ENCODE peak calls at places on chromosomes 12 and 14, in seven cellular contexts. One of them, this sample, is unnamed.

GRCh38 chr12:87784350-87784749 is 244.9 kb downstream of the C12orf50 start:
- DNase-seq in A549: no peak
- DNase-seq in right lobe of liver: no peak
- DNase-seq in H1: no peak
- DNase-seq in stomach: no peak
- DNase-seq in gastrocnemius medialis: no peak
- DNase-seq in body of pancreas: no peak
- DNase-seq in this sample: no peak

GRCh38 chr14:63078606-63079005 is 33.3 kb upstream of the KCNH5 start:
- DNase-seq in A549: no peak
- DNase-seq in right lobe of liver: no peak
- DNase-seq in H1: no peak
- DNase-seq in stomach: no peak
- DNase-seq in gastrocnemius medialis: no peak
- DNase-seq in body of pancreas: no peak
- DNase-seq in this sample: no peak

GRCh38 chr12:14993537-14994266 is 20.9 kb downstream of the PDE6H start:
- DNase-seq in A549: peak
- DNase-seq in right lobe of liver: no peak
- DNase-seq in H1: no peak
- DNase-seq in stomach: no peak
- DNase-seq in gastrocnemius medialis: no peak
- DNase-seq in body of pancreas: no peak
- DNase-seq in this sample: no peak

GRCh38 chr14:75519826-75520692 is 2.2 kb upstream of the BATF start:
- DNase-seq in A549: no peak
- DNase-seq in right lobe of liver: no peak
- DNase-seq in H1: no peak
- DNase-seq in stomach: no peak
- DNase-seq in gastrocnemius medialis: no peak
- DNase-seq in body of pancreas: no peak
- DNase-seq in this sample: no peak

GRCh38 chr14:30180219-30180618 is 252.6 kb upstream of the PRKD1 start:
- DNase-seq in A549: no peak
- DNase-seq in right lobe of liver: no peak
- DNase-seq in H1: no peak
- DNase-seq in stomach: no peak
- DNase-seq in gastrocnemius medialis: no peak
- DNase-seq in body of pancreas: no peak
- DNase-seq in this sample: no peak

GRCh38 chr12:11718768-11719253 is 69.3 kb downstream of the ETV6 start:
- DNase-seq in A549: no peak
- DNase-seq in right lobe of liver: no peak
- DNase-seq in H1: no peak
- DNase-seq in stomach: no peak
- DNase-seq in gastrocnemius medialis: no peak
- DNase-seq in body of pancreas: no peak
- DNase-seq in this sample: no peak

GRCh38 chr14:70416322-70416716 is 571 bp downstream of the SYNJ2BP start:
- DNase-seq in A549: peak
- DNase-seq in right lobe of liver: no peak
- DNase-seq in H1: no peak
- DNase-seq in stomach: no peak
- DNase-seq in gastrocnemius medialis: no peak
- DNase-seq in body of pancreas: no peak
- DNase-seq in this sample: no peak

GRCh38 chr12:52992699-52993557 is 13.3 kb upstream of the EIF4B start:
- DNase-seq in A549: peak
- DNase-seq in right lobe of liver: no peak
- DNase-seq in H1: no peak
- DNase-seq in stomach: peak
- DNase-seq in gastrocnemius medialis: no peak
- DNase-seq in body of pancreas: peak
- DNase-seq in this sample: peak

GRCh38 chr12:34597548-34598351 is 575.5 kb downstream of the ALG10 start:
- DNase-seq in A549: no peak
- DNase-seq in right lobe of liver: peak
- DNase-seq in H1: no peak
- DNase-seq in stomach: peak
- DNase-seq in gastrocnemius medialis: no peak
- DNase-seq in body of pancreas: peak
- DNase-seq in this sample: peak

GRCh38 chr14:59273737-59274136 is 85.3 kb downstream of the DAAM1 start:
- DNase-seq in A549: no peak
- DNase-seq in right lobe of liver: no peak
- DNase-seq in H1: no peak
- DNase-seq in stomach: no peak
- DNase-seq in gastrocnemius medialis: peak
- DNase-seq in body of pancreas: no peak
- DNase-seq in this sample: peak

GRCh38 chr14:59268858-59269257 is 80.4 kb downstream of the DAAM1 start:
- DNase-seq in A549: no peak
- DNase-seq in right lobe of liver: no peak
- DNase-seq in H1: no peak
- DNase-seq in stomach: no peak
- DNase-seq in gastrocnemius medialis: no peak
- DNase-seq in body of pancreas: no peak
- DNase-seq in this sample: no peak

GRCh38 chr14:59272633-59273032 is 84.2 kb downstream of the DAAM1 start:
- DNase-seq in A549: no peak
- DNase-seq in right lobe of liver: no peak
- DNase-seq in H1: no peak
- DNase-seq in stomach: no peak
- DNase-seq in gastrocnemius medialis: no peak
- DNase-seq in body of pancreas: no peak
- DNase-seq in this sample: no peak

GRCh38 chr14:59269431-59269830 is 81.0 kb downstream of the DAAM1 start:
- DNase-seq in A549: no peak
- DNase-seq in right lobe of liver: no peak
- DNase-seq in H1: no peak
- DNase-seq in stomach: no peak
- DNase-seq in gastrocnemius medialis: no peak
- DNase-seq in body of pancreas: no peak
- DNase-seq in this sample: no peak

GRCh38 chr14:59271734-59272133 is 83.3 kb downstream of the DAAM1 start:
- DNase-seq in A549: no peak
- DNase-seq in right lobe of liver: no peak
- DNase-seq in H1: no peak
- DNase-seq in stomach: no peak
- DNase-seq in gastrocnemius medialis: no peak
- DNase-seq in body of pancreas: no peak
- DNase-seq in this sample: no peak
- TF ChIP-seq POLR2A in A549: no peak
- TF ChIP-seq POLR2A in right lobe of liver: no peak
- TF ChIP-seq POLR2A in H1: no peak
- TF ChIP-seq POLR2A in stomach: no peak
- TF ChIP-seq POLR2A in gastrocnemius medialis: no peak
- TF ChIP-seq POLR2A in body of pancreas: no peak
- TF ChIP-seq POLR2A in this sample: no peak

DNA sequence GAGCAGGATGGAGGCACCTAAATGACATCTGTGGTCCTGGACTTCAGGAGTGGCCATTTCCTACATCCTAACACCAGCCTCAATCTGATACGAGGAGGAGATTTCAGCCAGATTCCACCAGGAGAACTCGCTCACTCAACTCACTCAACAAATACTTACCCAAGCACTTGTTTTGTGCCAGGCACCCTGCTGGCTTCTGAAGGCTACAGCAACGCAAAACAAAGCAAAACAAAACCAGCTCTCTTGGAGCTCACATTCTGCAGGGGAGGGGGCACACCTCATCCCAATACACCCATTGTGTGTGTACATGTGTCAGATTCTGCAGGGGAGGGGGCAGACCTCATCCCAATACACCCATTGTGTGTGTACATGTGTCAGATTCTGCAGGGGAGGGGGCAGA is 144.8 kb downstream of the PIWIL1 start:
- DNase-seq in A549: peak
- DNase-seq in right lobe of liver: no peak
- DNase-seq in H1: peak
- DNase-seq in stomach: no peak
- DNase-seq in gastrocnemius medialis: no peak
- DNase-seq in body of pancreas: no peak
- DNase-seq in this sample: no peak
- TF ChIP-seq CTCF in A549: no peak
- TF ChIP-seq CTCF in right lobe of liver: no peak
- TF ChIP-seq CTCF in H1: no peak
- TF ChIP-seq CTCF in stomach: no peak
- TF ChIP-seq CTCF in gastrocnemius medialis: no peak
- TF ChIP-seq CTCF in body of pancreas: no peak
- TF ChIP-seq CTCF in this sample: no peak

GRCh38 chr12:68611094-68611818 is 557 bp downstream of the RAP1B start:
- DNase-seq in A549: peak
- DNase-seq in right lobe of liver: peak
- DNase-seq in H1: no peak
- DNase-seq in stomach: peak
- DNase-seq in gastrocnemius medialis: peak
- DNase-seq in body of pancreas: peak
- DNase-seq in this sample: no peak
- TF ChIP-seq POLR2A in A549: no peak
- TF ChIP-seq POLR2A in right lobe of liver: peak
- TF ChIP-seq POLR2A in H1: no peak
- TF ChIP-seq POLR2A in stomach: no peak
- TF ChIP-seq POLR2A in gastrocnemius medialis: no peak
- TF ChIP-seq POLR2A in body of pancreas: peak
- TF ChIP-seq POLR2A in this sample: peak

GRCh38 chr12:49051373-49051764 is 9.2 kb downstream of the KMT2D start:
- DNase-seq in A549: no peak
- DNase-seq in right lobe of liver: peak
- DNase-seq in H1: no peak
- DNase-seq in stomach: no peak
- DNase-seq in gastrocnemius medialis: no peak
- DNase-seq in body of pancreas: peak
- DNase-seq in this sample: no peak

GRCh38 chr12:49054096-49054495 is 6.5 kb downstream of the KMT2D start:
- DNase-seq in A549: no peak
- DNase-seq in right lobe of liver: no peak
- DNase-seq in H1: no peak
- DNase-seq in stomach: no peak
- DNase-seq in gastrocnemius medialis: no peak
- DNase-seq in body of pancreas: no peak
- DNase-seq in this sample: no peak

GRCh38 chr12:49050507-49051372 is 9.9 kb downstream of the KMT2D start:
- DNase-seq in A549: no peak
- DNase-seq in right lobe of liver: no peak
- DNase-seq in H1: no peak
- DNase-seq in stomach: no peak
- DNase-seq in gastrocnemius medialis: no peak
- DNase-seq in body of pancreas: peak
- DNase-seq in this sample: no peak

GRCh38 chr12:49051777-49052438 is 8.7 kb downstream of the KMT2D start:
- DNase-seq in A549: no peak
- DNase-seq in right lobe of liver: no peak
- DNase-seq in H1: no peak
- DNase-seq in stomach: no peak
- DNase-seq in gastrocnemius medialis: no peak
- DNase-seq in body of pancreas: no peak
- DNase-seq in this sample: no peak

DNA sequence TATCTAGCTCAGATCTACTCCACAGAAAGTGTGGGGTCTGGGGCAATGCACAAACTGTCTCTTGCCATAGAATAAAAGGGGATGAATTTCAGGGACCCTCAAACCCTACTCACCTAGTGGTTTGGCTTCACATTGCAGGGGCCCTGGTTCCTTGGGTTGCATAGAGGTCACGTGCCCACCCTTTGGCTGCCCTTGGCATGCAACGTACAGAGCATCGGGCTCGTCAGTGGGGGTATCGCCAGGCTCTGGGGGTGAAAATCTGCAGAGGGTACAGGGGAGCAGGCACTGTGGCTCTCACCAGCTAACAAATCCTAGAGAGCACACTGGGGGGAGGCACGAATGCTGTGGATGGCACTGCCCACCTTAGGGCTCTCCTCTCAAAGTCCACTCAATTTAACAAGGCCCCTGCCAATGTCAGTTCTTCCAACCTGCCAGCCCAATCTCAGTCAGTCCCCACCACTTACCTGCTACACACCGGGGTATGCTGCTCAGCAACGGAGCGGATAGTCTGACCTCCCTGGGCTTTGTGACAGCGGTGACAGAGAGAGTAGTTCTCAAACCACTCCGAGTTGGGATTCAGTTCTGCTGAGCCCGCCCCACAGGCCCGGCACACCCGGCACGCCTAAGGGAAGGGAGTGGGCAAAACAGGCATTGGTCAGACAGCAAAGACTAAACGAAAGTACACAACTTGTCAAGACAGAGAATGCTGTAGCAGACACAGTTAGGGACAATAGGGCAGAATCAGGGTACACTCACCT is 8.0 kb downstream of the KMT2D start:
- DNase-seq in A549: no peak
- DNase-seq in right lobe of liver: no peak
- DNase-seq in H1: no peak
- DNase-seq in stomach: no peak
- DNase-seq in gastrocnemius medialis: no peak
- DNase-seq in body of pancreas: no peak
- DNase-seq in this sample: no peak
- TF ChIP-seq CTCF in A549: no peak
- TF ChIP-seq CTCF in right lobe of liver: no peak
- TF ChIP-seq CTCF in H1: no peak
- TF ChIP-seq CTCF in stomach: no peak
- TF ChIP-seq CTCF in gastrocnemius medialis: no peak
- TF ChIP-seq CTCF in body of pancreas: no peak
- TF ChIP-seq CTCF in this sample: no peak

DNA sequence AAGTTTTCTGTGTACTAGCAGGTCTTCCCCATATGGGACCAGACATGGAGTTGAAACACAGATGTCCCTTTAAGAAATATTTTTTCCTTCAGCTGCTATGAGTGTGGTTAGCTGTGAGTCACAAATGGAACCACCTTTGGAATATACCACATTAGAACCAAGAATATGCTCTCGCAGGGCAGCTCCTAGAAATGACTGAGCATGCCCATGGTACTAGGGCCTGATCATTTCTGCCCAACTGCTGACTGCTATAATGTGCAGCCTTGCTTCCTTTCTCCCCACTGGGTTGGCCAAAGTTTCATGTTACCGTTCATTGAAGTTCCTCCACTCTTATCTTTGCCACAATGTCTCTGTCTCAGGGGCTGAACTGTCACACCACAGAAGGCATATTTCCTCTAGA is 1074.6 kb downstream of the FLRT2 start:
- DNase-seq in A549: no peak
- DNase-seq in right lobe of liver: no peak
- DNase-seq in H1: no peak
- DNase-seq in stomach: no peak
- DNase-seq in gastrocnemius medialis: no peak
- DNase-seq in body of pancreas: no peak
- DNase-seq in this sample: no peak
- TF ChIP-seq POLR2A in A549: no peak
- TF ChIP-seq POLR2A in right lobe of liver: no peak
- TF ChIP-seq POLR2A in H1: no peak
- TF ChIP-seq POLR2A in stomach: no peak
- TF ChIP-seq POLR2A in gastrocnemius medialis: no peak
- TF ChIP-seq POLR2A in body of pancreas: no peak
- TF ChIP-seq POLR2A in this sample: no peak

GRCh38 chr14:45651906-45652305 is 398.9 kb upstream of the MIS18BP1 start:
- DNase-seq in A549: no peak
- DNase-seq in right lobe of liver: no peak
- DNase-seq in H1: no peak
- DNase-seq in stomach: no peak
- DNase-seq in gastrocnemius medialis: no peak
- DNase-seq in body of pancreas: no peak
- DNase-seq in this sample: no peak

GRCh38 chr14:45649051-45649450 is 396.0 kb upstream of the MIS18BP1 start:
- DNase-seq in A549: no peak
- DNase-seq in right lobe of liver: no peak
- DNase-seq in H1: no peak
- DNase-seq in stomach: no peak
- DNase-seq in gastrocnemius medialis: no peak
- DNase-seq in body of pancreas: no peak
- DNase-seq in this sample: no peak

GRCh38 chr14:45650754-45651153 is 397.8 kb upstream of the MIS18BP1 start:
- DNase-seq in A549: no peak
- DNase-seq in right lobe of liver: no peak
- DNase-seq in H1: no peak
- DNase-seq in stomach: no peak
- DNase-seq in gastrocnemius medialis: no peak
- DNase-seq in body of pancreas: no peak
- DNase-seq in this sample: no peak
- TF ChIP-seq CTCF in A549: no peak
- TF ChIP-seq CTCF in right lobe of liver: no peak
- TF ChIP-seq CTCF in H1: no peak
- TF ChIP-seq CTCF in stomach: no peak
- TF ChIP-seq CTCF in gastrocnemius medialis: no peak
- TF ChIP-seq CTCF in body of pancreas: no peak
- TF ChIP-seq CTCF in this sample: no peak

This sample was measured in breast epithelium.